ENCODE peak calls at places on chromosomes 4 and X, in five cellular contexts. K is T-helper 2 cell, C is astrocyte of the spinal cord, B is ureter, A is right atrium auricular region. Y is an unnamed sample.

GRCh38 chr4:70365479-70365878 is 4.9 kb downstream of the SMR3A start:
- DNase-seq in K (no peak), C (no peak), B (no peak), A (no peak), Y (no peak)

GRCh38 chr4:128068927-128069326 is 7.8 kb downstream of the LARP1B start:
- DNase-seq in K (no peak), C (peak; percentile 16), B (no peak), A (no peak), Y (no peak)

GRCh38 chr4:92163348-92163747 is 140.4 kb upstream of the GRID2 start:
- DNase-seq in K (no peak), C (peak; percentile 6), B (no peak), A (no peak), Y (no peak)

GRCh38 chr4:102860928-102861327 is 7.9 kb upstream of the CISD2 start:
- DNase-seq in K (no peak), C (no peak), B (no peak), A (no peak), Y (no peak)

GRCh38 chrX:53445977-53446376 is 11.8 kb upstream of the HSD17B10 start:
- DNase-seq in K (no peak), C (peak; percentile 35), B (no peak), A (no peak), Y (no peak)

GRCh38 chrX:97267376-97267775 is 383.7 kb downstream of the RPA4 start:
- DNase-seq in K (no peak), C (peak; percentile 1), B (no peak), A (no peak), Y (no peak)

GRCh38 chr4:160238790-160239189 is 1135.9 kb downstream of the RAPGEF2 start:
- DNase-seq in K (no peak), C (peak; percentile 3), B (no peak), A (no peak), Y (no peak)

GRCh38 chr4:97759785-97760184 is 383.5 kb downstream of the STPG2 start:
- DNase-seq in K (no peak), C (no peak), B (no peak), A (no peak), Y (no peak)

GRCh38 chrX:109252789-109253188 is 229.1 kb downstream of the GUCY2F start:
- DNase-seq in K (no peak), C (no peak), B (no peak), A (no peak), Y (no peak)

GRCh38 chrX:101617211-101618191 is at the start of gene ARMCX6:
- DNase-seq in K (peak; percentile 35), C (peak; percentile 73), B (peak; percentile 75), A (peak; percentile 88), Y (peak; percentile 93)

GRCh38 chrX:135707880-135708279 is 5.6 kb upstream of the CT45A1 start:
- DNase-seq in K (no peak), C (no peak), B (no peak), A (no peak), Y (no peak)

GRCh38 chr4:6925357-6925836 is 15.8 kb downstream of the TBC1D14 start:
- DNase-seq in K (no peak), C (no peak), B (no peak), A (peak; percentile 75), Y (no peak)

GRCh38 chrX:132022115-132022862 is 813 bp upstream of the STK26 start:
- DNase-seq in K (no peak), C (peak; percentile 5), B (no peak), A (no peak), Y (no peak)

GRCh38 chr4:4320951-4321714 is 31.1 kb downstream of the ZBTB49 start:
- DNase-seq in K (no peak), C (no peak), B (no peak), A (no peak), Y (no peak)

GRCh38 chrX:135308345-135308855 is 880 bp upstream of the ETDC start:
- DNase-seq in K (no peak), C (no peak), B (no peak), A (no peak), Y (no peak)

GRCh38 chrX:69323786-69324720 is 158.8 kb upstream of the PJA1 start:
- DNase-seq in K (no peak), C (no peak), B (peak; percentile 23), A (no peak), Y (no peak)

GRCh38 chrX:133666256-133666655 is 251.0 kb upstream of the GPC4 start:
- DNase-seq in K (no peak), C (no peak), B (no peak), A (no peak), Y (no peak)

GRCh38 chr4:55887594-55887993 is 34.1 kb downstream of the EXOC1 start:
- DNase-seq in K (no peak), C (no peak), B (no peak), A (no peak), Y (no peak)

GRCh38 chrX:70219938-70220764 is 14.3 kb upstream of the AWAT1 start:
- DNase-seq in K (no peak), C (peak; percentile 77), B (no peak), A (no peak), Y (no peak)

GRCh38 chr4:788006-788635 is 37.8 kb downstream of the CPLX1 start:
- DNase-seq in K (no peak), C (no peak), B (no peak), A (no peak), Y (no peak)

GRCh38 chrX:23898412-23898959 is 9.3 kb downstream of the APOO start:
- DNase-seq in K (no peak), C (peak; percentile 50), B (no peak), A (no peak), Y (no peak)

GRCh38 chr4:8351931-8352367 is 82.4 kb downstream of the HTRA3 start:
- DNase-seq in K (no peak), C (peak; percentile 71), B (no peak), A (no peak), Y (no peak)

GRCh38 chr4:30912098-30912719 is 192.0 kb downstream of the PCDH7 start:
- DNase-seq in K (no peak), C (peak; percentile 24), B (no peak), A (no peak), Y (no peak)

GRCh38 chr4:108619372-108620100 is 840 bp upstream of the RPL34 start:
- DNase-seq in K (no peak), C (no peak), B (no peak), A (no peak), Y (no peak)

GRCh38 chrX:73965833-73966232 is 338.1 kb upstream of the ZCCHC13 start:
- DNase-seq in K (no peak), C (no peak), B (no peak), A (no peak), Y (no peak)

GRCh38 chrX:103309860-103310591 is 764 bp downstream of the BEX2 start:
- DNase-seq in K (no peak), C (no peak), B (no peak), A (no peak), Y (no peak)

GRCh38 chr4:93684571-93684970 is 144.0 kb upstream of the ATOH1 start:
- DNase-seq in K (no peak), C (no peak), B (no peak), A (no peak), Y (no peak)

GRCh38 chr4:48841045-48841827 is 10.3 kb downstream of the OCIAD1 start:
- DNase-seq in K (no peak), C (no peak), B (no peak), A (no peak), Y (no peak)